ENCODE peak calls at places on chromosomes 6 and 20, in seven cellular contexts. One of them, this sample, is unnamed.

GRCh38 chr20:63972312-63973159 is 2.8 kb upstream of the ZNF512B start:
- DNase-seq in GM12892: no peak
- DNase-seq in IMR-90: no peak
- DNase-seq in stomach: no peak
- DNase-seq in testis: no peak
- DNase-seq in sigmoid colon: peak
- DNase-seq in ovary: no peak
- DNase-seq in this sample: no peak

GRCh38 chr6:88840806-88841539 is 122.4 kb downstream of the RNGTT start:
- DNase-seq in GM12892: no peak
- DNase-seq in IMR-90: peak
- DNase-seq in stomach: no peak
- DNase-seq in testis: no peak
- DNase-seq in sigmoid colon: no peak
- DNase-seq in ovary: no peak
- DNase-seq in this sample: no peak

GRCh38 chr6:98323605-98324004 is 510.8 kb upstream of the POU3F2 start:
- DNase-seq in GM12892: no peak
- DNase-seq in IMR-90: no peak
- DNase-seq in stomach: no peak
- DNase-seq in testis: no peak
- DNase-seq in sigmoid colon: no peak
- DNase-seq in ovary: no peak
- DNase-seq in this sample: no peak

GRCh38 chr6:18237167-18237566 is 27.2 kb downstream of the DEK start:
- DNase-seq in GM12892: no peak
- DNase-seq in IMR-90: no peak
- DNase-seq in stomach: no peak
- DNase-seq in testis: no peak
- DNase-seq in sigmoid colon: no peak
- DNase-seq in ovary: no peak
- DNase-seq in this sample: no peak

GRCh38 chr6:144161970-144162369 is 11.7 kb downstream of the STX11 start:
- DNase-seq in GM12892: no peak
- DNase-seq in IMR-90: no peak
- DNase-seq in stomach: no peak
- DNase-seq in testis: no peak
- DNase-seq in sigmoid colon: no peak
- DNase-seq in ovary: no peak
- DNase-seq in this sample: no peak

GRCh38 chr20:46117704-46118467 is at the start of gene CD40:
- DNase-seq in GM12892: peak
- DNase-seq in IMR-90: peak
- DNase-seq in stomach: peak
- DNase-seq in testis: peak
- DNase-seq in sigmoid colon: peak
- DNase-seq in ovary: peak
- DNase-seq in this sample: peak

GRCh38 chr6:41917528-41917927 is 3.4 kb downstream of the MED20 start:
- DNase-seq in GM12892: no peak
- DNase-seq in IMR-90: peak
- DNase-seq in stomach: no peak
- DNase-seq in testis: no peak
- DNase-seq in sigmoid colon: no peak
- DNase-seq in ovary: no peak
- DNase-seq in this sample: peak

GRCh38 chr6:45718901-45719300 is 296.8 kb downstream of the CLIC5 start:
- DNase-seq in GM12892: no peak
- DNase-seq in IMR-90: peak
- DNase-seq in stomach: no peak
- DNase-seq in testis: no peak
- DNase-seq in sigmoid colon: no peak
- DNase-seq in ovary: no peak
- DNase-seq in this sample: no peak

GRCh38 chr6:52333840-52334200 is 28.1 kb upstream of the PAQR8 start:
- DNase-seq in GM12892: no peak
- DNase-seq in IMR-90: no peak
- DNase-seq in stomach: no peak
- DNase-seq in testis: no peak
- DNase-seq in sigmoid colon: no peak
- DNase-seq in ovary: no peak
- DNase-seq in this sample: no peak

GRCh38 chr6:107318100-107318736 is 141.1 kb downstream of the PDSS2 start:
- DNase-seq in GM12892: peak
- DNase-seq in IMR-90: peak
- DNase-seq in stomach: peak
- DNase-seq in testis: peak
- DNase-seq in sigmoid colon: no peak
- DNase-seq in ovary: peak
- DNase-seq in this sample: peak

GRCh38 chr20:46994341-46994740 is 99.7 kb downstream of the EYA2 start:
- DNase-seq in GM12892: peak
- DNase-seq in IMR-90: no peak
- DNase-seq in stomach: peak
- DNase-seq in testis: no peak
- DNase-seq in sigmoid colon: no peak
- DNase-seq in ovary: no peak
- DNase-seq in this sample: no peak

GRCh38 chr6:47188588-47189021 is 121.1 kb downstream of the TNFRSF21 start:
- DNase-seq in GM12892: no peak
- DNase-seq in IMR-90: peak
- DNase-seq in stomach: peak
- DNase-seq in testis: no peak
- DNase-seq in sigmoid colon: no peak
- DNase-seq in ovary: no peak
- DNase-seq in this sample: no peak

GRCh38 chr20:63495771-63496403 is 3.0 kb downstream of the EEF1A2 start:
- DNase-seq in GM12892: peak
- DNase-seq in IMR-90: peak
- DNase-seq in stomach: peak
- DNase-seq in testis: peak
- DNase-seq in sigmoid colon: peak
- DNase-seq in ovary: peak
- DNase-seq in this sample: peak

GRCh38 chr20:54156981-54157835 is 16.6 kb downstream of the CYP24A1 start:
- DNase-seq in GM12892: no peak
- DNase-seq in IMR-90: no peak
- DNase-seq in stomach: no peak
- DNase-seq in testis: no peak
- DNase-seq in sigmoid colon: no peak
- DNase-seq in ovary: no peak
- DNase-seq in this sample: no peak

GRCh38 chr6:138785092-138785491 is 10.8 kb upstream of the ECT2L start:
- DNase-seq in GM12892: no peak
- DNase-seq in IMR-90: no peak
- DNase-seq in stomach: no peak
- DNase-seq in testis: no peak
- DNase-seq in sigmoid colon: no peak
- DNase-seq in ovary: no peak
- DNase-seq in this sample: no peak

GRCh38 chr20:54062812-54063280 is 7.5 kb downstream of the BCAS1 start:
- DNase-seq in GM12892: no peak
- DNase-seq in IMR-90: peak
- DNase-seq in stomach: no peak
- DNase-seq in testis: no peak
- DNase-seq in sigmoid colon: no peak
- DNase-seq in ovary: no peak
- DNase-seq in this sample: peak

GRCh38 chr6:157021267-157022021 is 244.3 kb downstream of the ARID1B start:
- DNase-seq in GM12892: peak
- DNase-seq in IMR-90: peak
- DNase-seq in stomach: peak
- DNase-seq in testis: peak
- DNase-seq in sigmoid colon: peak
- DNase-seq in ovary: peak
- DNase-seq in this sample: peak

GRCh38 chr6:157023958-157024357 is 246.8 kb downstream of the ARID1B start:
- DNase-seq in GM12892: no peak
- DNase-seq in IMR-90: peak
- DNase-seq in stomach: no peak
- DNase-seq in testis: peak
- DNase-seq in sigmoid colon: no peak
- DNase-seq in ovary: no peak
- DNase-seq in this sample: no peak

GRCh38 chr6:157020398-157021266 is 243.5 kb downstream of the ARID1B start:
- DNase-seq in GM12892: peak
- DNase-seq in IMR-90: peak
- DNase-seq in stomach: no peak
- DNase-seq in testis: peak
- DNase-seq in sigmoid colon: no peak
- DNase-seq in ovary: no peak
- DNase-seq in this sample: peak

GRCh38 chr6:157019733-157020132 is 242.6 kb downstream of the ARID1B start:
- DNase-seq in GM12892: no peak
- DNase-seq in IMR-90: peak
- DNase-seq in stomach: no peak
- DNase-seq in testis: no peak
- DNase-seq in sigmoid colon: no peak
- DNase-seq in ovary: no peak
- DNase-seq in this sample: peak

DNA sequence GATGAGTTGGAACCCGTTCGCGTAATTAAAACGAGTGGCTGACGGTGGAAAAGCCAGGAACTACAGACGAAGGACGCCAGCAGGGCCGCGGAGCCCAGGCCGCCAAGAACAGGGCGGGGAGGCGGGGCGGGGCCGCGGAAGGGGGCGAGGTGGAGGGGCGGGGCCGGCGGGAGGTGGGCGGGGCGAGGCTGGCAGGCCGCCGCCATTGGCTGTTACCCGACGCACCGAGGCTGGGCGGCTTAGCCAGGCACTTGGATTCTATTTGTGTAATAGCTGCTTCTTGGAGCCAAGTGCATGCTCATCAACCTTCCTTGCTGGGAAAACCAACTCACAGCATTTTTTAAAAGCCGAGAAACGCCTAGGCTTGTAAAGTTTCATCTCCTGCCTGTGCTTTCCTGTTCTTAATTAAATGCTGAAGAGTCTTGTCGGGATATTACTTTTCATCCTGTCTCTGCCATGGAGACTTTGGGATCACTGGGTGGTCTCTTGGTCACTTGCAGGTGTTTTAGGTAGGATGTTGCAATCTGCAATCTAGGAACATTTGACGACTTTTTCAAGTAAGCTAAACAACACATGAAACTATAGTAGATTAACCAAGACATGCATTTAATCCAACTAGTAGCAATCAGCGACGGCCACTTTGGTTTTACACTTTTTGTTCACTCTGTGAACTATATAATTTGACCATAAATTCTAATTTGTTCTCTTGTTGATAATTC is 245.0 kb downstream of the ARID1B start:
- DNase-seq in GM12892: peak
- DNase-seq in IMR-90: peak
- DNase-seq in stomach: peak
- DNase-seq in testis: peak
- DNase-seq in sigmoid colon: peak
- DNase-seq in ovary: peak
- DNase-seq in this sample: peak
- TF ChIP-seq POLR2A in GM12892: no peak
- TF ChIP-seq POLR2A in IMR-90: no peak
- TF ChIP-seq POLR2A in stomach: no peak
- TF ChIP-seq POLR2A in testis: no peak
- TF ChIP-seq POLR2A in sigmoid colon: no peak
- TF ChIP-seq POLR2A in ovary: no peak
- TF ChIP-seq POLR2A in this sample: no peak

GRCh38 chr20:32762754-32763201 is 593 bp downstream of the DNMT3B start:
- DNase-seq in GM12892: peak
- DNase-seq in IMR-90: no peak
- DNase-seq in stomach: no peak
- DNase-seq in testis: no peak
- DNase-seq in sigmoid colon: no peak
- DNase-seq in ovary: no peak
- DNase-seq in this sample: peak
- TF ChIP-seq POLR2A in GM12892: no peak
- TF ChIP-seq POLR2A in IMR-90: no peak
- TF ChIP-seq POLR2A in stomach: no peak
- TF ChIP-seq POLR2A in testis: no peak
- TF ChIP-seq POLR2A in sigmoid colon: no peak
- TF ChIP-seq POLR2A in ovary: no peak
- TF ChIP-seq POLR2A in this sample: no peak

GRCh38 chr6:20402181-20403079 is 751 bp downstream of the E2F3 start:
- DNase-seq in GM12892: peak
- DNase-seq in IMR-90: no peak
- DNase-seq in stomach: peak
- DNase-seq in testis: peak
- DNase-seq in sigmoid colon: peak
- DNase-seq in ovary: peak
- DNase-seq in this sample: peak
- TF ChIP-seq POLR2A in GM12892: peak
- TF ChIP-seq POLR2A in IMR-90: no peak
- TF ChIP-seq POLR2A in stomach: no peak
- TF ChIP-seq POLR2A in testis: no peak
- TF ChIP-seq POLR2A in sigmoid colon: no peak
- TF ChIP-seq POLR2A in ovary: no peak
- TF ChIP-seq POLR2A in this sample: no peak

DNA sequence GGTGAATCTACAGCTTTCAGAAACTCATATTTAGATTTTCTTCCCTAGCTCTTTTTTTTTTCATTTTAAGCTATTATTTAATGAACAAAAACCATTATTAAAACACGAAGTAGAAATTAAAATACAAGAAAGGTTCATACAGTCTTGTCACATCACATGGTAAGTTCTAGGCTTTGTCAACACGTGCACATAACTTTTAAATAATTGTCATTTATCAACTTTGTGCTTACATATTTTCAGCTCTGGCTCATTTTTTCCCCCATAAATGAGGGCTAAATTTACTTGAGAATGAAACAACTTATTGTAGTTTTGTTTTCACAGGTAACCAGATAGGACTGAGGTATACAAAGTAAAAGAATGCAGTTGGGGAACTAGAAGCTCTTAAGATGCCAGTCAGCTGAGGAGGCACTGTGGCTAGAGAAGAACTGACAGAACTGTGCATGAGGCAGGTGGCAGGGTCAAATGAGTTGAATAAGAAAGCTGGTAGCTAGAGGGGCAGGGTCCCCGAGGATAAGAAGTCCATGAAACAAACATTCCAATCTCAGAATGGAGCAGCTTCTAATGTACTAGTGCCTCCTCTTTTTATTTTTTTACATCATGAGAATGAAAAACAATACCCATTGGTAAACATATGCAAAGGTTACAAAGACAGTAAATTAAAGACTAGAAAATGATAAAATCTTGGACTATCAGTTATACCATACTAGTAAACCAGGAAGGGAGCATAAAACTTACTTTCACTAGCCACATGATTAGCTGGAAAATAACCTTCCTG is 141.5 kb downstream of the MYB start:
- DNase-seq in GM12892: no peak
- DNase-seq in IMR-90: no peak
- DNase-seq in stomach: no peak
- DNase-seq in testis: no peak
- DNase-seq in sigmoid colon: no peak
- DNase-seq in ovary: no peak
- DNase-seq in this sample: peak
- TF ChIP-seq POLR2A in GM12892: no peak
- TF ChIP-seq POLR2A in IMR-90: no peak
- TF ChIP-seq POLR2A in stomach: no peak
- TF ChIP-seq POLR2A in testis: no peak
- TF ChIP-seq POLR2A in sigmoid colon: no peak
- TF ChIP-seq POLR2A in ovary: no peak
- TF ChIP-seq POLR2A in this sample: no peak

This sample was measured in erythroblast.